ENCODE peak calls at places on chromosomes 11 and 22, in seven cellular contexts. One of them, this sample, is unnamed.
A peak's percentile ranks its signal among the peaks of the same experiment; 100 is the strongest.

GRCh38 chr11:3949132-3949531 is 93.7 kb downstream of the STIM1 start:
- DNase-seq in IMR-90: no peak
- DNase-seq in kidney epithelial cell: no peak
- DNase-seq in right atrium auricular region: no peak
- DNase-seq in astrocyte: no peak
- DNase-seq in heart left ventricle: no peak
- DNase-seq in MM.1S: peak; percentile 87
- DNase-seq in this sample: no peak

GRCh38 chr11:128279861-128280260 is 307.5 kb downstream of the ETS1 start:
- DNase-seq in IMR-90: peak; percentile 35
- DNase-seq in kidney epithelial cell: no peak
- DNase-seq in right atrium auricular region: no peak
- DNase-seq in astrocyte: peak; percentile 54
- DNase-seq in heart left ventricle: no peak
- DNase-seq in MM.1S: no peak
- DNase-seq in this sample: peak; percentile 52

GRCh38 chr11:3959015-3959917 is 103.8 kb downstream of the STIM1 start:
- DNase-seq in IMR-90: peak; percentile 71
- DNase-seq in kidney epithelial cell: peak; percentile 64
- DNase-seq in right atrium auricular region: no peak
- DNase-seq in astrocyte: peak; percentile 70
- DNase-seq in heart left ventricle: no peak
- DNase-seq in MM.1S: no peak
- DNase-seq in this sample: peak; percentile 84

GRCh38 chr22:17984114-17984513 is 40.2 kb downstream of the MICAL3 start:
- DNase-seq in IMR-90: no peak
- DNase-seq in kidney epithelial cell: no peak
- DNase-seq in right atrium auricular region: no peak
- DNase-seq in astrocyte: no peak
- DNase-seq in heart left ventricle: no peak
- DNase-seq in MM.1S: no peak
- DNase-seq in this sample: peak; percentile 26

GRCh38 chr22:30833328-30833727 is 135.2 kb downstream of the MORC2 start:
- DNase-seq in IMR-90: no peak
- DNase-seq in kidney epithelial cell: no peak
- DNase-seq in right atrium auricular region: no peak
- DNase-seq in astrocyte: no peak
- DNase-seq in heart left ventricle: no peak
- DNase-seq in MM.1S: no peak
- DNase-seq in this sample: no peak

GRCh38 chr11:83543918-83544491 is 257.8 kb upstream of the CCDC90B start:
- DNase-seq in IMR-90: no peak
- DNase-seq in kidney epithelial cell: no peak
- DNase-seq in right atrium auricular region: no peak
- DNase-seq in astrocyte: no peak
- DNase-seq in heart left ventricle: no peak
- DNase-seq in MM.1S: no peak
- DNase-seq in this sample: peak; percentile 52

GRCh38 chr11:75406338-75406777 is 7.0 kb downstream of the RPS3 start:
- DNase-seq in IMR-90: peak; percentile 87
- DNase-seq in kidney epithelial cell: no peak
- DNase-seq in right atrium auricular region: no peak
- DNase-seq in astrocyte: peak; percentile 59
- DNase-seq in heart left ventricle: no peak
- DNase-seq in MM.1S: no peak
- DNase-seq in this sample: peak; percentile 58

GRCh38 chr11:126406368-126406767 is 50.9 kb downstream of the ST3GAL4 start:
- DNase-seq in IMR-90: no peak
- DNase-seq in kidney epithelial cell: no peak
- DNase-seq in right atrium auricular region: no peak
- DNase-seq in astrocyte: no peak
- DNase-seq in heart left ventricle: no peak
- DNase-seq in MM.1S: no peak
- DNase-seq in this sample: no peak

GRCh38 chr11:108609681-108610080 is 16.1 kb upstream of the EXPH5 start:
- DNase-seq in IMR-90: peak; percentile 35
- DNase-seq in kidney epithelial cell: peak; percentile 71
- DNase-seq in right atrium auricular region: no peak
- DNase-seq in astrocyte: peak; percentile 65
- DNase-seq in heart left ventricle: no peak
- DNase-seq in MM.1S: no peak
- DNase-seq in this sample: peak; percentile 72

GRCh38 chr11:44564653-44565007 is 833 bp upstream of the CD82 start:
- DNase-seq in IMR-90: peak; percentile 84
- DNase-seq in kidney epithelial cell: no peak
- DNase-seq in right atrium auricular region: peak; percentile 91
- DNase-seq in astrocyte: peak; percentile 73
- DNase-seq in heart left ventricle: peak; percentile 91
- DNase-seq in MM.1S: no peak
- DNase-seq in this sample: peak; percentile 96

DNA sequence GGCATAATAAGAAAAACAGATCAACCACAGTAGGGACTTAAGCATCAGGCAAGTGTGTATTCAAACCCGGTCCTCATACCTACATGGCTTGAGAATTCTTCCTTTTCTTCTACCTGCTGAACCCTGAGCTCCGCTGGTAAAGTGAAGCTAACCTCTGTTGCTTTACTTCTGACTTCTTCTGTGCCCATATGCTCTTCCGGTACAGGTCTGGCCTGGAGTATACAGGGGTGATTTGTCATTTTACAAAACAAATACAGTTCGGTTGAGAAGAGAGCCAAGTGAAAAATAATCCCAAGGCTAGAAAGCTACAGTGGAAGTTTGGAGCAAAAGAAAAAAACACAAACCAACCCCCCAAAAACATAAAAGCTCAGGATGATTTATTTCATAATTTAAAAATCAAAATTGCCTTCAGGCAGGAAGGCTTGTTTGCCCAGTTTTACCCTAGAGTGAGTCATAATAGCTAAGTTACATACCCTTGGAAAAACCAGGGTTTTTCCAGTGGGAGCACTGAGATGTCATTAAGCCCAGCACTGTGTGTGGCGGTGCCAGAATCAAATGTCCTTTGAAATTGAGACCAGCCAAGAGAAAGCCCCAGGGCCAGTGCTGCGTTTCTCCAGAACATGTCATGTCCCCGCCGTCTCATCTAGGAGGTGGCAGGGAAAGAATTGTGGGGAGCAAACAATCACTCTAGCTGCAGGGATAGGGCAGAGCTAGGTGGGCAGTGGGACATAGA is 305.5 kb upstream of the ISX start:
- DNase-seq in IMR-90: no peak
- DNase-seq in kidney epithelial cell: no peak
- DNase-seq in right atrium auricular region: no peak
- DNase-seq in astrocyte: no peak
- DNase-seq in heart left ventricle: no peak
- DNase-seq in MM.1S: no peak
- DNase-seq in this sample: peak; percentile 19
- H3K27me3 ChIP-seq in IMR-90: no peaks in the 10 kb centered on the region
- H3K27me3 ChIP-seq in kidney epithelial cell: no peaks in the 10 kb centered on the region
- H3K27me3 ChIP-seq in right atrium auricular region: no peaks in the 10 kb centered on the region
- H3K27me3 ChIP-seq in astrocyte: no peaks in the 10 kb centered on the region
- H3K27me3 ChIP-seq in heart left ventricle: no peaks in the 10 kb centered on the region
- H3K27me3 ChIP-seq in MM.1S: no peaks in the 10 kb centered on the region
- H3K27me3 ChIP-seq in this sample: no peaks in the 10 kb centered on the region

DNA sequence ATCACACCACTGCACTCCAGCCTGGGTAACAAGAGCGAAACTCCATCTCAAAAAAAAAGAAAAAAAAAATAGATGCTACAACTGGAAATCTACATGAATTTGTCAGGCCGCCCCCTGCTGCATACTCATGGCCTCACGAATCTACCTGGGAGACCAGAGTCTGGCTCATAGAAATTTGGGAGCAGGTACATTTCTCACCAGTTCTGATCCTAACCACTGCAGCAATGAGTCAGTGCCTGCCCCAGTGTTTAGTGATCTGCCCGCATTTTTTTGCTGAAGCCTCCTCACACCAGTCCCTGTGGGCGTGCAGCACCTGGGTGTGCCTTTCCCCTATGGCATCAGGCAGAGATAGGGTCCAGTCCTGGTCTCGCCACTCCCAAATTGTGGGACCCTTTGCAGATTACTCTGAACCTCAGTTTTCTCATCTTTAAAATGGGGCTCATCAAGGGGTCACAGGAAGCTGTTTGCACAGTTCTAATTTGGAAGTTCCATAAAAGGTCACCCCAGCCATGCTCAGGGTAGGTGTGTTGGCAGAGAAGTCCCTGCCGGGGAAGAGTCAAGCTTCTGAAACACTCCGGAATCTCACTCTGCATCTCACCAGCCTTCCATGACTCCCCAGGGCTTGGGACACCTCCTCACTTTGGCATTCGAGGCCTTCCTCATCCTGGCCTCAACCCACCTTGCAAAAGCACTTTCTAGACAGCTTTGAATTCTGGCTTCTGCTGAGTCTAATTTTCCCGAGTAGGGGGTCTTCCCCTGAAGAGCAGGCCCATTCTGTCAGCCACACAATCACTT is 39.3 kb upstream of the LINC01488 start:
- DNase-seq in IMR-90: no peak
- DNase-seq in kidney epithelial cell: no peak
- DNase-seq in right atrium auricular region: no peak
- DNase-seq in astrocyte: no peak
- DNase-seq in heart left ventricle: peak; percentile 12
- DNase-seq in MM.1S: no peak
- DNase-seq in this sample: peak; percentile 83
- H3K4me3 ChIP-seq in IMR-90: no peak overlapping the region
- H3K4me3 ChIP-seq in kidney epithelial cell: no peak overlapping the region
- H3K4me3 ChIP-seq in right atrium auricular region: no peak overlapping the region
- H3K4me3 ChIP-seq in astrocyte: no peak overlapping the region
- H3K4me3 ChIP-seq in heart left ventricle: no peak overlapping the region
- H3K4me3 ChIP-seq in MM.1S: no peak overlapping the region
- H3K4me3 ChIP-seq in this sample: no peak overlapping the region

GRCh38 chr22:37182101-37182948 is 5.7 kb downstream of the C1QTNF6 start:
- DNase-seq in IMR-90: no peak
- DNase-seq in kidney epithelial cell: no peak
- DNase-seq in right atrium auricular region: no peak
- DNase-seq in astrocyte: no peak
- DNase-seq in heart left ventricle: peak; percentile 19
- DNase-seq in MM.1S: no peak
- DNase-seq in this sample: no peak

GRCh38 chr22:37184816-37185541 is 3.1 kb downstream of the C1QTNF6 start:
- DNase-seq in IMR-90: no peak
- DNase-seq in kidney epithelial cell: no peak
- DNase-seq in right atrium auricular region: no peak
- DNase-seq in astrocyte: no peak
- DNase-seq in heart left ventricle: peak; percentile 15
- DNase-seq in MM.1S: no peak
- DNase-seq in this sample: no peak

GRCh38 chr22:37182949-37183245 is 5.2 kb downstream of the C1QTNF6 start:
- DNase-seq in IMR-90: no peak
- DNase-seq in kidney epithelial cell: no peak
- DNase-seq in right atrium auricular region: no peak
- DNase-seq in astrocyte: no peak
- DNase-seq in heart left ventricle: peak; percentile 18
- DNase-seq in MM.1S: no peak
- DNase-seq in this sample: no peak

GRCh38 chr22:37184380-37184755 is 3.7 kb downstream of the C1QTNF6 start:
- DNase-seq in IMR-90: no peak
- DNase-seq in kidney epithelial cell: no peak
- DNase-seq in right atrium auricular region: no peak
- DNase-seq in astrocyte: no peak
- DNase-seq in heart left ventricle: peak; percentile 21
- DNase-seq in MM.1S: no peak
- DNase-seq in this sample: no peak

DNA sequence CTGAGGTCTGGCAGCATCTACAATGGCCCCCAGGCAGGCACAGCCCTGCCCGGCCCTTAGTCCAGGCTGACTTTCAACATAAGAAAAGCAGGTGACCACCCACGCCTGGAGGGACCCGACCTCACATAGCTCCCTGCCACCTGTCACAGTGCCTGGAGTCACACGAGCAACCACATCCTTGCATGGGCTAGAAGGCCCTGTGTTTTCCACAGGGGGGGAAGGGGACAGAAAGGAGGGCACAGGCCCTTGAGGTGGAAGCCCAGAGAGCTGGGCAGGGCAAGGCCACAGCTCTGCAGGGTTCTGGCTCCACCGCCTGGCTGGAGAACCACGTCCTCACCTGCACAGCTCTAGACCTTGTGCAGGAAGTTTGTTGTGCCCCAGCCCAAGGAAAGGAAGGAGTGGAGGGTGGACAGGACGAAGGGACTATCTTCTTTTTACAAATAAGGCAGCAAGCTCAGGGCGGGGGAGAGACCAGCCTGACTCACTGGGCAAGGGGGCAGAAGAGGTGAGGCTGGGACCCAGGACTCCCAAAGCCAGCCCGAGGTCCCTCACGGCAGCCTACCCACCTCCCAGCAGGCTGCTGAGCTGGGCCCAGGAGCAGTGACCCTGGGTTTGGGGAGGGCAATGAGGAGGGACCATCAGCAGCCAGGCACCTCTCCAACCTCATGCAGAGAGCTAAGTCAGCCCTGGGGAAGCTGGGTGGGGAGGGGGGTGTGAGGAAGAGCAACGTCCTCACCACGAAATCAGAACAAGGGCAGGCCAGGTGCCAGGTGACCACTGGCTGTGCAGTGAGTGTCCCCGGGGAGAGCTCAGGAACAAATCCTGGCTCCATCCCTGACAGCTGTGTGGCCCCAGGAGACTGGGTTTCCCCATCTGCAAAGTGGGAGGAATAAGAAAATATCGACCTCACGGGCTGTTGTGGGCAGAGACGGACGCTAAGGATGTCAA is 4.3 kb downstream of the C1QTNF6 start:
- DNase-seq in IMR-90: no peak
- DNase-seq in kidney epithelial cell: no peak
- DNase-seq in right atrium auricular region: no peak
- DNase-seq in astrocyte: no peak
- DNase-seq in heart left ventricle: peak; percentile 24
- DNase-seq in MM.1S: no peak
- DNase-seq in this sample: no peak
- TF ChIP-seq CTCF in IMR-90: no peak
- TF ChIP-seq CTCF in kidney epithelial cell: no peak
- TF ChIP-seq CTCF in right atrium auricular region: no peak
- TF ChIP-seq CTCF in astrocyte: no peak
- TF ChIP-seq CTCF in heart left ventricle: no peak
- TF ChIP-seq CTCF in MM.1S: no peak
- TF ChIP-seq CTCF in this sample: no peak

DNA sequence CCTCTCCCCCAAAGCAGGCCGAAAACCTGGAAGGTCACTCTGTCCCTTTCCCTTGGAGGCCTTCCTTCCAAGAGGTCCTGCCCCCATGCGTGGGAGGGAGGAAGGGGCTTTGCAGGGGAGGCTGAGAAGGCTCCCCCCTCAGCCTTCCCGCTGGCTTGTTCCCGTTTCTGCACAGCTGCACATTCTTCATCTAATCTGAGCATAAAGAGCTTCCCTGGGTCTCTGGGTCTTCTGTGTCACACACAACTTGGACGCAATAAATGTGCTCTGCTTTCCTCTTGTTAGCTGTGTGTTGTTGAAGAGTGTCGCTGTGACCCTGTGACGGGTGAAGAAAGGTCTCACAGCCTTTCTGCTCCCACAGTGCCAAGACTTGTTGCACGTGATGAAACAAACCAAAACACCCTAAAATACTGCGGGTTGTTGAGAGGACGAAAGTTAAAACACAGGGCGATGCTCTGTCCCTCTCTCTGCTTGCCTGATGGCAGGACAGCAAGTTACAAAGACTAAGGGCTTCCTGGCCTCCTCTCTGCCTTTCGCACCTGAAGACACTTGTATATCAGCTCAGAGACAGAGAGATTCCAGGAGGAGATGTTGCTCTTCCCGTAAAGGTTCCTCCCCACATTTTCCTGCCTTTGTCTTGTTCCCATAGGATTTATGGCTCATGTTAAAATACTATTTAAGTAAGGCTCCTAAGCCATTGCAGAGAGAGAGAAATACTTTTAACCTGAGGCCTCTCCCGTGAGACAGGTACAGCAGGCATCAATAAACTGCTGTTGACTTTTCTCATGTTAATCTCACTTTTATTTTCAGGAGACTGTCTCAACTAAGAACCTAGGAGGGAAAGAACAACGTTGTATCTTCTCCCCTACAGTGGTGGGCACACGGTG is 15.4 kb upstream of the IFITM3 start:
- DNase-seq in IMR-90: no peak
- DNase-seq in kidney epithelial cell: no peak
- DNase-seq in right atrium auricular region: no peak
- DNase-seq in astrocyte: no peak
- DNase-seq in heart left ventricle: peak; percentile 76
- DNase-seq in MM.1S: no peak
- DNase-seq in this sample: no peak
- H3K27me3 ChIP-seq in IMR-90: peaks cover 3% of the 10 kb centered on the region
- H3K27me3 ChIP-seq in kidney epithelial cell: no peaks in the 10 kb centered on the region
- H3K27me3 ChIP-seq in right atrium auricular region: no peaks in the 10 kb centered on the region
- H3K27me3 ChIP-seq in astrocyte: no peaks in the 10 kb centered on the region
- H3K27me3 ChIP-seq in heart left ventricle: no peaks in the 10 kb centered on the region
- H3K27me3 ChIP-seq in MM.1S: peaks cover 90% of the 10 kb centered on the region
- H3K27me3 ChIP-seq in this sample: peaks cover 4% of the 10 kb centered on the region